ENCODE peak calls at places on chromosomes 13 and 19, in ten cellular contexts. W is neuronal stem cell; Y is HS-27A; P is stimulated activated naive CD8-positive, alpha-beta T cell treated with anti-CD3 and anti-CD28 coated beads, Interleukin-15, Interleukin-2, amounts not matched to agents 100 U/mL and 50 U/mL, for 24 hours; G is AG10803; O is stomach; F is stimulated activated naive CD4-positive, alpha-beta T cell; K is Right ventricle myocardium superior; I is CD8-positive, alpha-beta T cell; J is BE2C. T is an unnamed sample.
A peak's percentile ranks its signal among the peaks of the same experiment; 100 is the strongest.

GRCh38 chr19:36041831-36042230 is 9.2 kb upstream of the CLIP3 start:
- DNase-seq in W (no peak), Y (peak; percentile 85), P (no peak), G (peak; percentile 96), O (no peak), F (no peak), K (no peak), I (no peak), J (no peak), T (no peak)

GRCh38 chr13:74290324-74290773 is 156.1 kb upstream of the KLF12 start:
- DNase-seq in W (peak; percentile 54), Y (no peak), P (peak; percentile 29), G (peak; percentile 88), O (no peak), F (peak; percentile 61), K (no peak), I (peak; percentile 69), J (peak; percentile 63), T (peak; percentile 44)

GRCh38 chr19:40219721-40220276 is 1.6 kb upstream of the TTC9B start:
- DNase-seq in W (no peak), Y (peak; percentile 95), P (no peak), G (peak; percentile 17), O (no peak), F (no peak), K (no peak), I (no peak), J (peak; percentile 66), T (no peak)

GRCh38 chr19:5191091-5191490 is 149.5 kb downstream of the PTPRS start:
- DNase-seq in W (no peak), Y (no peak), P (no peak), G (peak; percentile 15), O (no peak), F (no peak), K (no peak), I (no peak), J (no peak), T (no peak)

GRCh38 chr19:7873304-7874079 is 698 bp downstream of the PRR36 start:
- DNase-seq in W (no peak), Y (no peak), P (no peak), G (no peak), O (no peak), F (no peak), K (no peak), I (no peak), J (no peak), T (no peak)

GRCh38 chr13:49898792-49899191 is 37.3 kb downstream of the SPRYD7 start:
- DNase-seq in W (no peak), Y (no peak), P (no peak), G (no peak), O (no peak), F (no peak), K (no peak), I (no peak), J (no peak), T (no peak)

GRCh38 chr19:4007836-4008539 is 452 bp downstream of the PIAS4 start:
- DNase-seq in W (peak; percentile 23), Y (no peak), P (peak; percentile 58), G (no peak), O (no peak), F (peak; percentile 22), K (no peak), I (peak; percentile 38), J (no peak), T (no peak)

GRCh38 chr19:33781536-33781935 is 15.1 kb upstream of the KCTD15 start:
- DNase-seq in W (no peak), Y (no peak), P (no peak), G (no peak), O (no peak), F (no peak), K (no peak), I (no peak), J (no peak), T (no peak)

GRCh38 chr19:4678881-4679379 is 8.8 kb upstream of the MYDGF start:
- DNase-seq in W (no peak), Y (no peak), P (peak; percentile 27), G (no peak), O (no peak), F (no peak), K (no peak), I (peak; percentile 37), J (peak; percentile 68), T (no peak)

GRCh38 chr13:111519490-111520170 is 199.2 kb downstream of the TEX29 start:
- DNase-seq in W (no peak), Y (no peak), P (no peak), G (no peak), O (no peak), F (no peak), K (no peak), I (no peak), J (no peak), T (no peak)

GRCh38 chr13:77838271-77838670 is 80.4 kb downstream of the EDNRB start:
- DNase-seq in W (no peak), Y (no peak), P (no peak), G (no peak), O (no peak), F (no peak), K (no peak), I (no peak), J (no peak), T (no peak)

GRCh38 chr19:20276011-20276738 is 109.2 kb downstream of the ZNF486 start:
- DNase-seq in W (no peak), Y (no peak), P (no peak), G (no peak), O (no peak), F (no peak), K (no peak), I (no peak), J (no peak), T (no peak)

GRCh38 chr19:52270266-52270885 is 989 bp downstream of the ZNF766 start:
- DNase-seq in W (no peak), Y (no peak), P (peak; percentile 23), G (peak; percentile 22), O (no peak), F (peak; percentile 0), K (no peak), I (no peak), J (peak; percentile 26), T (no peak)

GRCh38 chr13:101449971-101450748 is 2.3 kb upstream of the ITGBL1 start:
- DNase-seq in W (no peak), Y (no peak), P (no peak), G (peak; percentile 90), O (no peak), F (no peak), K (no peak), I (no peak), J (no peak), T (no peak)

GRCh38 chr19:34282611-34283519 is 28.5 kb downstream of the GARRE1 start:
- DNase-seq in W (no peak), Y (no peak), P (no peak), G (no peak), O (peak; percentile 29), F (no peak), K (no peak), I (no peak), J (no peak), T (no peak)

GRCh38 chr13:25288966-25289365 is 1.7 kb upstream of the MTMR6 start:
- DNase-seq in W (no peak), Y (no peak), P (no peak), G (no peak), O (no peak), F (no peak), K (no peak), I (no peak), J (no peak), T (no peak)

GRCh38 chr13:110279684-110280083 is 27.3 kb downstream of the COL4A1 start:
- DNase-seq in W (no peak), Y (no peak), P (no peak), G (no peak), O (no peak), F (no peak), K (no peak), I (no peak), J (no peak), T (no peak)

GRCh38 chr19:31178833-31179470 is 170.3 kb downstream of the TSHZ3 start:
- DNase-seq in W (no peak), Y (no peak), P (no peak), G (no peak), O (no peak), F (no peak), K (no peak), I (no peak), J (no peak), T (no peak)

GRCh38 chr13:106354961-106355360 is 180.5 kb downstream of the EFNB2 start:
- DNase-seq in W (no peak), Y (no peak), P (no peak), G (no peak), O (no peak), F (no peak), K (no peak), I (no peak), J (no peak), T (no peak)